ENCODE peak calls at places on chromosomes 6 and 20, in four cellular contexts. U, B, C and T are unnamed samples.

GRCh38 chr6:116429111-116429510 is 32.1 kb upstream of the CALHM6 start:
- DNase-seq in C (no peak), U (no peak), B (no peak), T (no peak)

GRCh38 chr6:87540541-87540940 is 49.2 kb downstream of the RARS2 start:
- DNase-seq in C (no peak), B (no peak), U (no peak), T (no peak)

GRCh38 chr20:46494077-46494476 is 19.3 kb downstream of the ZNF334 start:
- DNase-seq in B (no peak), U (no peak), C (no peak), T (no peak)

GRCh38 chr20:64036346-64037198 is 590 bp downstream of the C20orf204 start:
- DNase-seq in B (no peak), U (no peak), C (peak; percentile 53), T (no peak)

GRCh38 chr6:149963212-149963461 is 606 bp upstream of the ULBP1 start:
- DNase-seq in C (peak; percentile 40), U (no peak), B (no peak), T (no peak)

GRCh38 chr6:136823128-136823660 is 802 bp downstream of the PEX7 start:
- DNase-seq in U (no peak), C (no peak), B (no peak), T (no peak)

GRCh38 chr6:47836639-47837038 is 54.8 kb downstream of the OPN5 start:
- DNase-seq in U (no peak), B (no peak), C (no peak), T (no peak)

GRCh38 chr20:52434041-52434425 is 242.5 kb upstream of the ZFP64 start:
- DNase-seq in C (no peak), B (no peak), U (no peak), T (no peak)

GRCh38 chr6:19209202-19209601 is 628.0 kb upstream of the ID4 start:
- DNase-seq in C (no peak), B (no peak), U (no peak), T (no peak)

GRCh38 chr6:38686270-38687042 is 16.5 kb downstream of the GLO1 start:
- DNase-seq in B (no peak), C (peak; percentile 20), U (no peak), T (no peak)

GRCh38 chr6:45896783-45897441 is 118.7 kb downstream of the CLIC5 start:
- DNase-seq in B (no peak), C (no peak), U (no peak), T (no peak)

GRCh38 chr6:9504191-9504590 is 910.7 kb downstream of the TFAP2A start:
- DNase-seq in B (no peak), C (no peak), U (no peak), T (no peak)

GRCh38 chr20:5886788-5887187 is 63.5 kb downstream of the TRMT6 start:
- DNase-seq in C (no peak), B (no peak), U (peak; percentile 20), T (no peak)

GRCh38 chr6:11632795-11633511 is 95.4 kb downstream of the TMEM170B start:
- DNase-seq in C (peak; percentile 90), B (no peak), U (no peak), T (no peak)

GRCh38 chr6:140485740-140486467 is 1111.5 kb upstream of the CITED2 start:
- DNase-seq in B (no peak), C (peak; percentile 95), U (no peak), T (no peak)

GRCh38 chr20:63653974-63654680 is 903 bp upstream of the STMN3 start:
- DNase-seq in U (no peak), B (no peak), C (no peak), T (no peak)

GRCh38 chr6:50720623-50721022 is 7.3 kb downstream of the TFAP2D start:
- DNase-seq in C (no peak), U (no peak), B (no peak), T (no peak)

GRCh38 chr6:151763303-151763702 is 44.2 kb upstream of the ESR1 start:
- DNase-seq in U (no peak), C (peak; percentile 21), B (no peak), T (no peak)

GRCh38 chr6:89310929-89311328 is 4.2 kb downstream of the GABRR2 start:
- DNase-seq in U (no peak), C (no peak), B (no peak), T (no peak)

GRCh38 chr6:158661156-158661555 is 11.3 kb downstream of the SYTL3 start:
- DNase-seq in U (no peak), C (no peak), B (no peak), T (no peak)

GRCh38 chr6:35295521-35296315 is 1.9 kb upstream of the DEF6 start:
- DNase-seq in B (no peak), U (no peak), C (no peak), T (no peak)

GRCh38 chr6:82484001-82484400 is 120.4 kb downstream of the TPBG start:
- DNase-seq in B (no peak), C (no peak), U (no peak), T (no peak)

GRCh38 chr6:144055121-144055931 is 40.0 kb downstream of the SF3B5 start:
- DNase-seq in U (no peak), C (no peak), B (no peak), T (peak; percentile 72)

GRCh38 chr20:31543966-31544598 is 29.8 kb downstream of the HM13 start:
- DNase-seq in U (no peak), B (no peak), C (peak; percentile 98), T (no peak)

GRCh38 chr6:149330133-149330532 is 12.6 kb downstream of the TAB2 start:
- DNase-seq in U (no peak), C (no peak), B (no peak), T (no peak)

GRCh38 chr20:31894980-31895675 is 24.7 kb downstream of the TTLL9 start:
- DNase-seq in U (peak; percentile 29), B (no peak), C (peak; percentile 49), T (no peak)

GRCh38 chr20:58627212-58628072 is 23.6 kb upstream of the STX16 start:
- DNase-seq in C (no peak), U (no peak), B (no peak), T (peak; percentile 32)
- H3K27ac ChIP-seq in C (no peak overlapping the region), U (no peak overlapping the region), B (no peak overlapping the region), T (no peak overlapping the region)

GRCh38 chr6:157374889-157375443 is 6.0 kb upstream of the ZDHHC14 start:
- DNase-seq in B (no peak), C (no peak), U (no peak), T (no peak)
- H3K4me3 ChIP-seq in B (no peak overlapping the region), C (no peak overlapping the region), U (no peak overlapping the region), T (no peak overlapping the region)

GRCh38 chr20:15699431-15700146 is 873.7 kb downstream of the KIF16B start:
- DNase-seq in U (no peak), B (no peak), C (no peak), T (no peak)
- TF ChIP-seq CTCF in U (no peak), B (no peak), C (no peak), T (no peak)

GRCh38 chr6:33698494-33698893 is 13.0 kb downstream of the UQCC2 start:
- DNase-seq in C (no peak), B (no peak), U (no peak), T (no peak)
- H3K27ac ChIP-seq in C (no peak overlapping the region), B (no peak overlapping the region), U (no peak overlapping the region), T (no peak overlapping the region)

GRCh38 chr6:40545954-40546353 is 41.2 kb downstream of the LRFN2 start:
- DNase-seq in B (no peak), U (no peak), C (no peak), T (no peak)
- H3K4me3 ChIP-seq in B (no peak overlapping the region), U (no peak overlapping the region), C (no peak overlapping the region), T (no peak overlapping the region)

GRCh38 chr6:142152731-142153130 is 5.7 kb downstream of the VTA1 start:
- DNase-seq in C (peak; percentile 82), B (no peak), U (no peak), T (no peak)

DNA sequence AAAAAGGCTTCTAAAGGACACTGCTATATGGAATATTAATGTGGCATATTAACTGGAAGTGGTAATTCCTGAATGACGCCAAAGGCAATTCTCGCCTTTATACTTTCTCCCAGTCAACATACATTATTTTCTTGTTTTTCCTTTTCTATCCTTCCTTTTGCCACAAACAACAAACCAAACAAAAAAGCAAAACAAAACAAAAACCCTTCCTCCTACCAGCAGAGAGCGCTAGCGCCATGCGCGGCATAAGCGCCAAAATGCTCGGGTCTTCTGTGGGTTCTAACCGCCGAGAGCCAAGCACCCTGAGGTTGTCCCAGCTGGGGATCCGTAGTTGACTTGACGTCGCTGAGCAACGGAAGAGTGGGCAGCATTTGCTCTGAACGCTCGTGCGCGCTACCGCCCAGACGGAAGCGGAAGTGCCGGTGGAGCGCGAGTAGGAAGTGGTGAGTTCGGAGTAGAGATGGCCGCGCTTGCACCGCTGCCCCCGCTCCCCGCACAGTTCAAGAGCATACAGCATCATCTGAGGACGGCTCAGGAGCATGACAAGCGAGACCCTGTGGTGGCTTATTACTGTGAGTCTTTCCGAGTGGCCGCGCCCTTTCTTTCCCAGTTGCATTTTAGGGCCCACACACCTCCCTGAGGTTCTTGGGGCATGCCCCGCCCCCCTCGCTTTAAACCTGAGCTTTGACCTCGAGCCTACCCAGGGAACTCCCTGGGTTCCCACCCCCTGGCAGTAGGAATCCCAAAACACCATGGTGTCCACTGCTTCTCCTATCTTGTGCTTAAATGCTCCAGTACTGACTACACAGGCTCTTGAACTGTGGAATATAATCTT is at the start of the genes NMBR and VTA1:
- DNase-seq in U (peak; percentile 96), B (peak; percentile 97), C (peak; percentile 100), T (peak; percentile 98)
- TF ChIP-seq CTCF in U (peak; percentile 92), B (peak; percentile 88), C (peak; percentile 97), T (peak; percentile 87)